ENCODE peak calls at places on chromosomes 6 and 20, in five cellular contexts. One of them, this sample, is unnamed.

GRCh38 chr6:125136378-125136777 is 17.2 kb upstream of the TPD52L1 start:
- DNase-seq in astrocyte of the cerebellum: no peak
- DNase-seq in non-pigmented ciliary epithelial cell: no peak
- DNase-seq in activated CD4-positive, alpha-beta T cell treated with anti-CD3 and anti-CD28 coated beads for 1 hour: no peak
- DNase-seq in breast epithelium: no peak
- DNase-seq in this sample: no peak

GRCh38 chr6:34146021-34146782 is at the start of gene GRM4:
- DNase-seq in astrocyte of the cerebellum: no peak
- DNase-seq in non-pigmented ciliary epithelial cell: no peak
- DNase-seq in activated CD4-positive, alpha-beta T cell treated with anti-CD3 and anti-CD28 coated beads for 1 hour: no peak
- DNase-seq in breast epithelium: no peak
- DNase-seq in this sample: no peak

GRCh38 chr6:139119553-139119952 is 15.3 kb upstream of the HECA start:
- DNase-seq in astrocyte of the cerebellum: no peak
- DNase-seq in non-pigmented ciliary epithelial cell: no peak
- DNase-seq in activated CD4-positive, alpha-beta T cell treated with anti-CD3 and anti-CD28 coated beads for 1 hour: no peak
- DNase-seq in breast epithelium: no peak
- DNase-seq in this sample: no peak

GRCh38 chr20:6235510-6235909 is 112.7 kb upstream of the FERMT1 start:
- DNase-seq in astrocyte of the cerebellum: no peak
- DNase-seq in non-pigmented ciliary epithelial cell: no peak
- DNase-seq in activated CD4-positive, alpha-beta T cell treated with anti-CD3 and anti-CD28 coated beads for 1 hour: no peak
- DNase-seq in breast epithelium: no peak
- DNase-seq in this sample: no peak

GRCh38 chr20:8932192-8933150 is 136.4 kb upstream of the PLCB4 start:
- DNase-seq in astrocyte of the cerebellum: peak
- DNase-seq in non-pigmented ciliary epithelial cell: peak
- DNase-seq in activated CD4-positive, alpha-beta T cell treated with anti-CD3 and anti-CD28 coated beads for 1 hour: no peak
- DNase-seq in breast epithelium: no peak
- DNase-seq in this sample: peak

GRCh38 chr6:111210074-111210729 is 122.9 kb downstream of the SLC16A10 start:
- DNase-seq in astrocyte of the cerebellum: peak
- DNase-seq in non-pigmented ciliary epithelial cell: no peak
- DNase-seq in activated CD4-positive, alpha-beta T cell treated with anti-CD3 and anti-CD28 coated beads for 1 hour: no peak
- DNase-seq in breast epithelium: no peak
- DNase-seq in this sample: no peak

GRCh38 chr6:131931063-131931745 is 20.0 kb downstream of the CCN2 start:
- DNase-seq in astrocyte of the cerebellum: no peak
- DNase-seq in non-pigmented ciliary epithelial cell: no peak
- DNase-seq in activated CD4-positive, alpha-beta T cell treated with anti-CD3 and anti-CD28 coated beads for 1 hour: no peak
- DNase-seq in breast epithelium: no peak
- DNase-seq in this sample: no peak

GRCh38 chr6:7262746-7263335 is 50.2 kb downstream of the SSR1 start:
- DNase-seq in astrocyte of the cerebellum: no peak
- DNase-seq in non-pigmented ciliary epithelial cell: no peak
- DNase-seq in activated CD4-positive, alpha-beta T cell treated with anti-CD3 and anti-CD28 coated beads for 1 hour: no peak
- DNase-seq in breast epithelium: no peak
- DNase-seq in this sample: no peak

GRCh38 chr6:33192671-33193602 is 670 bp upstream of the COL11A2 start:
- DNase-seq in astrocyte of the cerebellum: no peak
- DNase-seq in non-pigmented ciliary epithelial cell: no peak
- DNase-seq in activated CD4-positive, alpha-beta T cell treated with anti-CD3 and anti-CD28 coated beads for 1 hour: no peak
- DNase-seq in breast epithelium: no peak
- DNase-seq in this sample: no peak

GRCh38 chr6:151060096-151060741 is 179.5 kb upstream of the AKAP12 start:
- DNase-seq in astrocyte of the cerebellum: peak
- DNase-seq in non-pigmented ciliary epithelial cell: peak
- DNase-seq in activated CD4-positive, alpha-beta T cell treated with anti-CD3 and anti-CD28 coated beads for 1 hour: no peak
- DNase-seq in breast epithelium: no peak
- DNase-seq in this sample: peak

GRCh38 chr6:117573006-117573680 is 29.2 kb downstream of the GOPC start:
- DNase-seq in astrocyte of the cerebellum: no peak
- DNase-seq in non-pigmented ciliary epithelial cell: no peak
- DNase-seq in activated CD4-positive, alpha-beta T cell treated with anti-CD3 and anti-CD28 coated beads for 1 hour: no peak
- DNase-seq in breast epithelium: no peak
- DNase-seq in this sample: no peak

GRCh38 chr6:28005124-28005662 is 48.2 kb downstream of the OR2B6 start:
- DNase-seq in astrocyte of the cerebellum: no peak
- DNase-seq in non-pigmented ciliary epithelial cell: no peak
- DNase-seq in activated CD4-positive, alpha-beta T cell treated with anti-CD3 and anti-CD28 coated beads for 1 hour: no peak
- DNase-seq in breast epithelium: no peak
- DNase-seq in this sample: no peak

GRCh38 chr20:10079964-10080363 is 45.2 kb downstream of the ANKEF1 start:
- DNase-seq in astrocyte of the cerebellum: no peak
- DNase-seq in non-pigmented ciliary epithelial cell: peak
- DNase-seq in activated CD4-positive, alpha-beta T cell treated with anti-CD3 and anti-CD28 coated beads for 1 hour: no peak
- DNase-seq in breast epithelium: no peak
- DNase-seq in this sample: peak

GRCh38 chr6:62298745-62299392 is 12.8 kb upstream of the KHDRBS2 start:
- DNase-seq in astrocyte of the cerebellum: no peak
- DNase-seq in non-pigmented ciliary epithelial cell: no peak
- DNase-seq in activated CD4-positive, alpha-beta T cell treated with anti-CD3 and anti-CD28 coated beads for 1 hour: no peak
- DNase-seq in breast epithelium: no peak
- DNase-seq in this sample: no peak

GRCh38 chr20:1832634-1833033 is 62.6 kb upstream of the SIRPA start:
- DNase-seq in astrocyte of the cerebellum: no peak
- DNase-seq in non-pigmented ciliary epithelial cell: no peak
- DNase-seq in activated CD4-positive, alpha-beta T cell treated with anti-CD3 and anti-CD28 coated beads for 1 hour: no peak
- DNase-seq in breast epithelium: no peak
- DNase-seq in this sample: no peak

GRCh38 chr6:87574237-87574636 is 15.6 kb downstream of the RARS2 start:
- DNase-seq in astrocyte of the cerebellum: no peak
- DNase-seq in non-pigmented ciliary epithelial cell: no peak
- DNase-seq in activated CD4-positive, alpha-beta T cell treated with anti-CD3 and anti-CD28 coated beads for 1 hour: no peak
- DNase-seq in breast epithelium: no peak
- DNase-seq in this sample: no peak

GRCh38 chr20:13396036-13396435 is 175.0 kb downstream of the ISM1 start:
- DNase-seq in astrocyte of the cerebellum: no peak
- DNase-seq in non-pigmented ciliary epithelial cell: peak
- DNase-seq in activated CD4-positive, alpha-beta T cell treated with anti-CD3 and anti-CD28 coated beads for 1 hour: no peak
- DNase-seq in breast epithelium: no peak
- DNase-seq in this sample: no peak

GRCh38 chr6:168355716-168356522 is 36.3 kb upstream of the DACT2 start:
- DNase-seq in astrocyte of the cerebellum: no peak
- DNase-seq in non-pigmented ciliary epithelial cell: no peak
- DNase-seq in activated CD4-positive, alpha-beta T cell treated with anti-CD3 and anti-CD28 coated beads for 1 hour: no peak
- DNase-seq in breast epithelium: peak
- DNase-seq in this sample: no peak

GRCh38 chr6:166567107-166567506 is 19.4 kb downstream of the RAMACL start:
- DNase-seq in astrocyte of the cerebellum: peak
- DNase-seq in non-pigmented ciliary epithelial cell: peak
- DNase-seq in activated CD4-positive, alpha-beta T cell treated with anti-CD3 and anti-CD28 coated beads for 1 hour: no peak
- DNase-seq in breast epithelium: no peak
- DNase-seq in this sample: peak

GRCh38 chr6:151690303-151690702 is 117.2 kb upstream of the ESR1 start:
- DNase-seq in astrocyte of the cerebellum: no peak
- DNase-seq in non-pigmented ciliary epithelial cell: no peak
- DNase-seq in activated CD4-positive, alpha-beta T cell treated with anti-CD3 and anti-CD28 coated beads for 1 hour: no peak
- DNase-seq in breast epithelium: no peak
- DNase-seq in this sample: no peak

GRCh38 chr6:1049900-1050299 is 262.0 kb upstream of the FOXQ1 start:
- DNase-seq in astrocyte of the cerebellum: no peak
- DNase-seq in non-pigmented ciliary epithelial cell: no peak
- DNase-seq in activated CD4-positive, alpha-beta T cell treated with anti-CD3 and anti-CD28 coated beads for 1 hour: no peak
- DNase-seq in breast epithelium: no peak
- DNase-seq in this sample: no peak

GRCh38 chr20:19976595-19977372 is 40.4 kb upstream of the NAA20 start:
- DNase-seq in astrocyte of the cerebellum: peak
- DNase-seq in non-pigmented ciliary epithelial cell: peak
- DNase-seq in activated CD4-positive, alpha-beta T cell treated with anti-CD3 and anti-CD28 coated beads for 1 hour: no peak
- DNase-seq in breast epithelium: peak
- DNase-seq in this sample: peak

GRCh38 chr6:13283340-13283739 is 45.0 kb downstream of the TBC1D7 start:
- DNase-seq in astrocyte of the cerebellum: no peak
- DNase-seq in non-pigmented ciliary epithelial cell: no peak
- DNase-seq in activated CD4-positive, alpha-beta T cell treated with anti-CD3 and anti-CD28 coated beads for 1 hour: no peak
- DNase-seq in breast epithelium: no peak
- DNase-seq in this sample: no peak

GRCh38 chr6:123458218-123458617 is 178.5 kb downstream of the TRDN start:
- DNase-seq in astrocyte of the cerebellum: no peak
- DNase-seq in non-pigmented ciliary epithelial cell: no peak
- DNase-seq in activated CD4-positive, alpha-beta T cell treated with anti-CD3 and anti-CD28 coated beads for 1 hour: no peak
- DNase-seq in breast epithelium: no peak
- DNase-seq in this sample: no peak

GRCh38 chr20:17059465-17059864 is 167.4 kb upstream of the PCSK2 start:
- DNase-seq in astrocyte of the cerebellum: peak
- DNase-seq in non-pigmented ciliary epithelial cell: peak
- DNase-seq in activated CD4-positive, alpha-beta T cell treated with anti-CD3 and anti-CD28 coated beads for 1 hour: no peak
- DNase-seq in breast epithelium: no peak
- DNase-seq in this sample: peak

GRCh38 chr6:149284904-149285303 is 32.6 kb upstream of the TAB2 start:
- DNase-seq in astrocyte of the cerebellum: no peak
- DNase-seq in non-pigmented ciliary epithelial cell: no peak
- DNase-seq in activated CD4-positive, alpha-beta T cell treated with anti-CD3 and anti-CD28 coated beads for 1 hour: no peak
- DNase-seq in breast epithelium: no peak
- DNase-seq in this sample: no peak

GRCh38 chr20:21739682-21740081 is 34.2 kb downstream of the PAX1 start:
- DNase-seq in astrocyte of the cerebellum: no peak
- DNase-seq in non-pigmented ciliary epithelial cell: no peak
- DNase-seq in activated CD4-positive, alpha-beta T cell treated with anti-CD3 and anti-CD28 coated beads for 1 hour: no peak
- DNase-seq in breast epithelium: no peak
- DNase-seq in this sample: no peak

GRCh38 chr6:166262738-166263515 is 45.3 kb downstream of the PRR18 start:
- DNase-seq in astrocyte of the cerebellum: no peak
- DNase-seq in non-pigmented ciliary epithelial cell: no peak
- DNase-seq in activated CD4-positive, alpha-beta T cell treated with anti-CD3 and anti-CD28 coated beads for 1 hour: no peak
- DNase-seq in breast epithelium: no peak
- DNase-seq in this sample: no peak

GRCh38 chr6:125952764-125953501 is 3.6 kb upstream of the HINT3 start:
- DNase-seq in astrocyte of the cerebellum: no peak
- DNase-seq in non-pigmented ciliary epithelial cell: no peak
- DNase-seq in activated CD4-positive, alpha-beta T cell treated with anti-CD3 and anti-CD28 coated beads for 1 hour: no peak
- DNase-seq in breast epithelium: no peak
- DNase-seq in this sample: no peak

GRCh38 chr20:33893314-33893713 is 82.2 kb downstream of the CHMP4B start:
- DNase-seq in astrocyte of the cerebellum: no peak
- DNase-seq in non-pigmented ciliary epithelial cell: peak
- DNase-seq in activated CD4-positive, alpha-beta T cell treated with anti-CD3 and anti-CD28 coated beads for 1 hour: no peak
- DNase-seq in breast epithelium: no peak
- DNase-seq in this sample: no peak

GRCh38 chr20:57573893-57574292 is 13.0 kb downstream of the PCK1 start:
- DNase-seq in astrocyte of the cerebellum: no peak
- DNase-seq in non-pigmented ciliary epithelial cell: no peak
- DNase-seq in activated CD4-positive, alpha-beta T cell treated with anti-CD3 and anti-CD28 coated beads for 1 hour: no peak
- DNase-seq in breast epithelium: no peak
- DNase-seq in this sample: no peak

This sample was measured in retinal pigment epithelial cell.